ENCODE peak calls at places on chromosomes 5 and 9, in eight cellular contexts. One of them, this sample, is unnamed.

GRCh38 chr5:78621269-78621871 is 27.2 kb downstream of the LHFPL2 start:
- DNase-seq in left cardiac atrium: no peak
- DNase-seq in type B pancreatic cell: peak; percentile 22
- DNase-seq in pons: no peak
- DNase-seq in body of pancreas: no peak
- DNase-seq in left colon: no peak
- DNase-seq in cardiac muscle cell: no peak
- DNase-seq in ELR: no peak
- DNase-seq in this sample: no peak

GRCh38 chr5:177966009-177966838 is 29.8 kb downstream of the PROP1 start:
- DNase-seq in pons: no peak
- DNase-seq in left colon: no peak
- DNase-seq in left cardiac atrium: no peak
- DNase-seq in type B pancreatic cell: no peak
- DNase-seq in cardiac muscle cell: no peak
- DNase-seq in ELR: no peak
- DNase-seq in body of pancreas: no peak
- DNase-seq in this sample: no peak

GRCh38 chr5:32551194-32551593 is 34.2 kb upstream of the SUB1 start:
- DNase-seq in left cardiac atrium: no peak
- DNase-seq in body of pancreas: no peak
- DNase-seq in cardiac muscle cell: no peak
- DNase-seq in ELR: no peak
- DNase-seq in left colon: no peak
- DNase-seq in pons: no peak
- DNase-seq in type B pancreatic cell: no peak
- DNase-seq in this sample: no peak

GRCh38 chr5:151825445-151825844 is 53.7 kb downstream of the G3BP1 start:
- DNase-seq in ELR: peak; percentile 73
- DNase-seq in pons: peak; percentile 83
- DNase-seq in left colon: peak; percentile 28
- DNase-seq in left cardiac atrium: peak; percentile 41
- DNase-seq in body of pancreas: peak; percentile 69
- DNase-seq in type B pancreatic cell: peak; percentile 72
- DNase-seq in cardiac muscle cell: peak; percentile 86
- DNase-seq in this sample: peak; percentile 86

GRCh38 chr5:111545031-111545430 is 32.7 kb upstream of the STARD4 start:
- DNase-seq in body of pancreas: no peak
- DNase-seq in ELR: no peak
- DNase-seq in type B pancreatic cell: no peak
- DNase-seq in left colon: no peak
- DNase-seq in cardiac muscle cell: no peak
- DNase-seq in pons: no peak
- DNase-seq in left cardiac atrium: no peak
- DNase-seq in this sample: no peak

GRCh38 chr5:58930520-58930919 is 347.6 kb downstream of the RAB3C start:
- DNase-seq in cardiac muscle cell: no peak
- DNase-seq in body of pancreas: no peak
- DNase-seq in ELR: no peak
- DNase-seq in type B pancreatic cell: no peak
- DNase-seq in left colon: no peak
- DNase-seq in pons: no peak
- DNase-seq in left cardiac atrium: no peak
- DNase-seq in this sample: no peak

GRCh38 chr5:80076131-80077101 is 41.3 kb downstream of the THBS4 start:
- DNase-seq in left cardiac atrium: no peak
- DNase-seq in body of pancreas: no peak
- DNase-seq in cardiac muscle cell: no peak
- DNase-seq in left colon: no peak
- DNase-seq in ELR: no peak
- DNase-seq in type B pancreatic cell: no peak
- DNase-seq in pons: no peak
- DNase-seq in this sample: no peak

GRCh38 chr9:138053996-138054752 is 176.6 kb downstream of the CACNA1B start:
- DNase-seq in type B pancreatic cell: peak; percentile 47
- DNase-seq in left cardiac atrium: no peak
- DNase-seq in left colon: peak; percentile 13
- DNase-seq in ELR: no peak
- DNase-seq in body of pancreas: no peak
- DNase-seq in cardiac muscle cell: no peak
- DNase-seq in pons: no peak
- DNase-seq in this sample: no peak

GRCh38 chr5:40089269-40089668 is 590.4 kb upstream of the PTGER4 start:
- DNase-seq in left colon: no peak
- DNase-seq in body of pancreas: no peak
- DNase-seq in type B pancreatic cell: no peak
- DNase-seq in ELR: peak; percentile 49
- DNase-seq in cardiac muscle cell: no peak
- DNase-seq in pons: no peak
- DNase-seq in left cardiac atrium: no peak
- DNase-seq in this sample: no peak

GRCh38 chr9:81885586-81885985 is 42.6 kb upstream of the SPATA31D4 start:
- DNase-seq in ELR: no peak
- DNase-seq in left colon: no peak
- DNase-seq in cardiac muscle cell: no peak
- DNase-seq in pons: peak; percentile 40
- DNase-seq in body of pancreas: no peak
- DNase-seq in left cardiac atrium: no peak
- DNase-seq in type B pancreatic cell: no peak
- DNase-seq in this sample: no peak

GRCh38 chr5:96657068-96657467 is 5.1 kb upstream of the CAST start:
- DNase-seq in pons: no peak
- DNase-seq in left cardiac atrium: no peak
- DNase-seq in type B pancreatic cell: no peak
- DNase-seq in cardiac muscle cell: peak; percentile 84
- DNase-seq in left colon: peak; percentile 64
- DNase-seq in ELR: peak; percentile 98
- DNase-seq in body of pancreas: peak; percentile 39
- DNase-seq in this sample: no peak

GRCh38 chr5:172531704-172532026 is 77.3 kb upstream of the SH3PXD2B start:
- DNase-seq in body of pancreas: no peak
- DNase-seq in ELR: no peak
- DNase-seq in cardiac muscle cell: no peak
- DNase-seq in type B pancreatic cell: peak; percentile 29
- DNase-seq in pons: no peak
- DNase-seq in left colon: no peak
- DNase-seq in left cardiac atrium: no peak
- DNase-seq in this sample: no peak

GRCh38 chr9:135468866-135469521 is 10.6 kb upstream of the PPP1R26 start:
- DNase-seq in pons: no peak
- DNase-seq in cardiac muscle cell: peak; percentile 29
- DNase-seq in left cardiac atrium: no peak
- DNase-seq in ELR: peak; percentile 85
- DNase-seq in left colon: no peak
- DNase-seq in body of pancreas: no peak
- DNase-seq in type B pancreatic cell: no peak
- DNase-seq in this sample: no peak

GRCh38 chr5:10460252-10460906 is 18.7 kb downstream of the ROPN1L start:
- DNase-seq in body of pancreas: peak; percentile 51
- DNase-seq in left cardiac atrium: peak; percentile 86
- DNase-seq in type B pancreatic cell: no peak
- DNase-seq in pons: peak; percentile 18
- DNase-seq in left colon: peak; percentile 67
- DNase-seq in ELR: no peak
- DNase-seq in cardiac muscle cell: peak; percentile 30
- DNase-seq in this sample: peak; percentile 79

GRCh38 chr5:125870271-125870670 is 552.9 kb upstream of the GRAMD2B start:
- DNase-seq in cardiac muscle cell: no peak
- DNase-seq in left cardiac atrium: no peak
- DNase-seq in left colon: no peak
- DNase-seq in body of pancreas: no peak
- DNase-seq in pons: no peak
- DNase-seq in type B pancreatic cell: no peak
- DNase-seq in ELR: no peak
- DNase-seq in this sample: no peak

GRCh38 chr9:132931178-132931735 is 13.2 kb downstream of the TSC1 start:
- DNase-seq in body of pancreas: no peak
- DNase-seq in pons: no peak
- DNase-seq in left cardiac atrium: no peak
- DNase-seq in ELR: no peak
- DNase-seq in cardiac muscle cell: no peak
- DNase-seq in left colon: no peak
- DNase-seq in type B pancreatic cell: no peak
- DNase-seq in this sample: no peak

GRCh38 chr9:98031935-98032334 is 24.6 kb upstream of the NANS start:
- DNase-seq in body of pancreas: no peak
- DNase-seq in cardiac muscle cell: no peak
- DNase-seq in left colon: no peak
- DNase-seq in left cardiac atrium: no peak
- DNase-seq in pons: no peak
- DNase-seq in ELR: peak; percentile 85
- DNase-seq in type B pancreatic cell: no peak
- DNase-seq in this sample: no peak